ENCODE peak calls at places on chromosomes 5 and 9, in four cellular contexts. U is endothelial cell of umbilical vein, P is spleen, I is upper lobe of left lung. N is an unnamed sample. For H3K9me3 and H3K4me1, the result is how much of the 10 kb centered on the place peaks cover.

GRCh38 chr9:109499631-109500120 is 1.6 kb upstream of the PTPN3 start:
- DNase-seq in U (no peak), P (no peak), I (peak), N (peak)

GRCh38 chr5:175002128-175002527 is 277.7 kb downstream of the MSX2 start:
- DNase-seq in U (no peak), P (no peak), I (no peak), N (no peak)

GRCh38 chr5:58849151-58849550 is 266.3 kb downstream of the RAB3C start:
- DNase-seq in U (no peak), P (no peak), I (no peak), N (no peak)

GRCh38 chr5:6159864-6160199 is 218.5 kb downstream of the MED10 start:
- DNase-seq in U (no peak), P (no peak), I (no peak), N (no peak)

GRCh38 chr5:126119894-126120442 is 303.2 kb upstream of the GRAMD2B start:
- DNase-seq in U (no peak), P (no peak), I (no peak), N (no peak)

GRCh38 chr9:85142461-85143401 is 473.2 kb downstream of the NTRK2 start:
- DNase-seq in U (peak), P (no peak), I (no peak), N (no peak)

GRCh38 chr5:9058161-9058560 is 487.7 kb downstream of the SEMA5A start:
- DNase-seq in U (no peak), P (no peak), I (no peak), N (no peak)

GRCh38 chr9:15157371-15157770 is 149.6 kb downstream of the TTC39B start:
- DNase-seq in U (no peak), P (no peak), I (no peak), N (no peak)

GRCh38 chr9:69919461-69920061 is 98.9 kb downstream of the CFAP95 start:
- DNase-seq in U (peak), P (no peak), I (no peak), N (peak)

GRCh38 chr5:166957763-166958162 is 1333.7 kb upstream of the WWC1 start:
- DNase-seq in U (no peak), P (no peak), I (no peak), N (no peak)

GRCh38 chr9:137620581-137620980 is 1.8 kb downstream of the EHMT1 start:
- DNase-seq in U (no peak), P (peak), I (no peak), N (no peak)

GRCh38 chr5:16539169-16539666 is 73.6 kb upstream of the ZNF622 start:
- DNase-seq in U (no peak), P (no peak), I (peak), N (peak)

GRCh38 chr5:159310492-159310891 is 19.8 kb downstream of the IL12B start:
- DNase-seq in U (no peak), P (peak), I (peak), N (peak)

GRCh38 chr9:115862021-115862420 is 291.6 kb upstream of the PAPPA start:
- DNase-seq in U (no peak), P (no peak), I (no peak), N (no peak)

GRCh38 chr9:92961627-92962302 is 14.4 kb downstream of the FGD3 start:
- DNase-seq in U (no peak), P (no peak), I (no peak), N (peak)

GRCh38 chr5:80187691-80188090 is 68.2 kb downstream of the SERINC5 start:
- DNase-seq in U (no peak), P (no peak), I (no peak), N (no peak)

GRCh38 chr9:16060457-16061129 is 507.8 kb downstream of the CCDC171 start:
- DNase-seq in U (no peak), P (no peak), I (no peak), N (no peak)

GRCh38 chr5:33933723-33934544 is 2.3 kb upstream of the RXFP3 start:
- DNase-seq in U (no peak), P (no peak), I (no peak), N (no peak)

GRCh38 chr5:67050125-67050524 is 146.5 kb downstream of the CD180 start:
- DNase-seq in U (no peak), P (no peak), I (no peak), N (peak)

GRCh38 chr5:97544279-97545077 is 361.4 kb upstream of the RIOK2 start:
- DNase-seq in U (peak), P (no peak), I (no peak), N (no peak)

GRCh38 chr9:121685795-121686377 is 34.5 kb downstream of the DAB2IP start:
- DNase-seq in U (no peak), P (peak), I (no peak), N (no peak)

GRCh38 chr5:17190242-17190778 is 27.1 kb upstream of the BASP1 start:
- DNase-seq in U (peak), P (no peak), I (no peak), N (peak)

GRCh38 chr5:75234251-75234650 is 2.4 kb downstream of the ANKRD31 start:
- DNase-seq in U (no peak), P (no peak), I (no peak), N (peak)

GRCh38 chr5:161846731-161847130 is 1.2 kb upstream of the GABRA1 start:
- DNase-seq in U (no peak), P (no peak), I (no peak), N (no peak)

GRCh38 chr5:93054424-93055165 is 526.4 kb downstream of the NR2F1-AS1 start:
- DNase-seq in U (no peak), P (no peak), I (no peak), N (no peak)

GRCh38 chr5:6423327-6424109 is 25.1 kb upstream of the UBE2QL1 start:
- DNase-seq in U (peak), P (no peak), I (no peak), N (no peak)

GRCh38 chr9:122866079-122866478 is 37.7 kb upstream of the PDCL start:
- DNase-seq in U (no peak), P (no peak), I (no peak), N (no peak)

GRCh38 chr5:8851101-8851500 is 694.8 kb downstream of the SEMA5A start:
- DNase-seq in U (no peak), P (no peak), I (peak), N (no peak)

GRCh38 chr9:76537150-76537646 is 78.2 kb downstream of the GCNT1 start:
- DNase-seq in U (peak), P (no peak), I (no peak), N (no peak)

GRCh38 chr5:134552301-134552700 is 26.8 kb downstream of the JADE2 start:
- DNase-seq in U (peak), P (no peak), I (no peak), N (peak)
- H3K9me3 ChIP-seq in U (under half), P (under half), I (under half), N (under half)

DNA sequence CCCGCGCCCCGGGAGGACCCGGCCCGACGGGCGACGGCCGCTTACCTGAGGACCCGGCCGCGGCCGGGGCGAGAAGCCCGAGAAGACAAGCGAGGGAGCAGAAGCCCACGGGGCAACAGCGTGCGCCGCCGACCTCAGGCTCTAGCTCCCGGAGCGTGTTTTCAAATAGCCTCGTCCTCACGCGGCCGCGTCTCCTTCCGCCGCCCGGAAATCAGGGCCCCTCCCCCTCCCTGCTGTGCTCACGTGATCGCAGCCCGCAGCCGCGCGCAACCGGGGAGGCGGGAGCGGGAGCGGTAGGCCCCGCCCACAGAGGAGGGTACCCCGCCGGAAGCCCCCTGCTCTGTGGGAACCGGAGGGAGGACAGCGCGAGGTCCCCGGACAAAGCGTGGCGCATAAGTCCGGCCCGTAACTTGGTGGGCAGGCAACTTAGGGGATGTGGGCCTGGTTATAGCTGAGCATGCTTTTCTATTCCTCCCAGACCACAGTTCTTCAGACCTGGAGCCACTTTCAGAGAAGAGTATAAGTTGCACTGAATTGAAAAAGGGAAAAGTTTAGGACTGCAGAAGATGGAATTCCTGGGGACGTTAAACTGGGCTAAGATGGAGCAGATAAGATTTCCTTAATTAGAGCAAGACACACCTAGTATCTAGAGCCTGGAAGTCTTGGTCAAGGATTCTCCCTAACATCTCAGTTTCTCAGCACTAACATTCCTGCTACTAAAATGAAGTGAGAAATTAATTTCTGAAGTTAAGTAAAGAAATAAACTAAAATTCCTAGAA is at the start of gene TEX10:
- DNase-seq in U (peak), P (peak), I (peak), N (peak)
- H3K4me3 ChIP-seq in U (peak), P (peak), I (peak), N (peak)

GRCh38 chr9:22039258-22039657 is 30.2 kb upstream of the CDKN2B start:
- DNase-seq in U (no peak), P (no peak), I (no peak), N (no peak)

GRCh38 chr9:22041329-22041728 is 32.2 kb upstream of the CDKN2B start:
- DNase-seq in U (no peak), P (no peak), I (no peak), N (peak)

GRCh38 chr9:22040760-22041159 is 31.7 kb upstream of the CDKN2B start:
- DNase-seq in U (no peak), P (no peak), I (no peak), N (peak)

GRCh38 chr9:22043928-22044327 is 34.8 kb upstream of the CDKN2B start:
- DNase-seq in U (no peak), P (no peak), I (no peak), N (no peak)

DNA sequence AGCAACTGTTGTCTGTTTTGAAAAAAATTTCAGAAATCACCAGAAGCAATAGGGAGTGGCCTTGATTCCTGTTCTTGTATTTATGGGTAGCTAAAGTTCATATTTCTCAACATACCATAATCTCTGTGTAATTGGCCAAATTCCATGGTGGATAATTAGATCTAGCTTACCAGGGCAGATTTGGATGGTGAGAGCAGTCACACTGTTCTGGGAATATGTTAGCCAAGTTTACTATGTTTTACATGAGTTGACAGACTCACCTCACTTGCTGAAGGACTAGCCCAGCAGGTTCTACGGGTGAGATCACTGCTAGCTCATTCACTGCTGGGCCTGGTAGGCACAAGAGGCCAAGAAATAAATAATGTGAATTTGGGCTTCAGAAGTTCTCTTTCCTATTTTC is 32.7 kb upstream of the CDKN2B start:
- DNase-seq in U (no peak), P (no peak), I (no peak), N (peak)
- H3K4me1 ChIP-seq in U (under half), P (under half), I (under half), N (under half)

DNA sequence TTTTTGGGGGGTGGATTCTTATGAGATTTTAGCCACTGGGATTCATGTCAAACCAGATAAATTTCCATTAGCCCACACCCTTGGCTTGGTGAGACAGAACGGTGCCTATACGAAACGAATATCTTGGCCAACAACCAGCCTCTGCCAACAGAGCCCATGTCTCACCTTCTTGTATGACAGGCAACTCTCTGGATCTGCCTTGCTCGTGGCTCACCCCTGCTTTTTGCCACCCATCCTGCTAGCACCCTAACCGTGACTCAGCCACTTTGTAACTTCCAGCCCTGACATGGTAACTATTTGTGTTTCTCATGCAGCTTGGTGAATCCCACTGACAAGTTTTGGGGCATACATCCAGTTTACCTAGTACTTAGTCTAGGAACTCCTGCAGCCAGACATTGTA is 457.0 kb downstream of the SPATA31D1 start:
- DNase-seq in U (no peak), P (no peak), I (no peak), N (no peak)
- H3K9me3 ChIP-seq in U (under half), P (under half), I (under half), N (under half)

GRCh38 chr5:56320686-56321085 is 87.6 kb upstream of the ANKRD55 start:
- DNase-seq in U (no peak), P (no peak), I (no peak), N (no peak)

GRCh38 chr5:56321236-56321881 is 88.2 kb upstream of the ANKRD55 start:
- DNase-seq in U (no peak), P (no peak), I (no peak), N (no peak)

GRCh38 chr5:56317923-56318561 is 84.9 kb upstream of the ANKRD55 start:
- DNase-seq in U (no peak), P (no peak), I (no peak), N (no peak)

GRCh38 chr5:56322592-56322991 is 89.5 kb upstream of the ANKRD55 start:
- DNase-seq in U (no peak), P (no peak), I (peak), N (no peak)

GRCh38 chr5:56319281-56320242 is 86.4 kb upstream of the ANKRD55 start:
- DNase-seq in U (no peak), P (no peak), I (peak), N (no peak)
- H3K4me3 ChIP-seq in U (no peak), P (no peak), I (peak), N (no peak)

DNA sequence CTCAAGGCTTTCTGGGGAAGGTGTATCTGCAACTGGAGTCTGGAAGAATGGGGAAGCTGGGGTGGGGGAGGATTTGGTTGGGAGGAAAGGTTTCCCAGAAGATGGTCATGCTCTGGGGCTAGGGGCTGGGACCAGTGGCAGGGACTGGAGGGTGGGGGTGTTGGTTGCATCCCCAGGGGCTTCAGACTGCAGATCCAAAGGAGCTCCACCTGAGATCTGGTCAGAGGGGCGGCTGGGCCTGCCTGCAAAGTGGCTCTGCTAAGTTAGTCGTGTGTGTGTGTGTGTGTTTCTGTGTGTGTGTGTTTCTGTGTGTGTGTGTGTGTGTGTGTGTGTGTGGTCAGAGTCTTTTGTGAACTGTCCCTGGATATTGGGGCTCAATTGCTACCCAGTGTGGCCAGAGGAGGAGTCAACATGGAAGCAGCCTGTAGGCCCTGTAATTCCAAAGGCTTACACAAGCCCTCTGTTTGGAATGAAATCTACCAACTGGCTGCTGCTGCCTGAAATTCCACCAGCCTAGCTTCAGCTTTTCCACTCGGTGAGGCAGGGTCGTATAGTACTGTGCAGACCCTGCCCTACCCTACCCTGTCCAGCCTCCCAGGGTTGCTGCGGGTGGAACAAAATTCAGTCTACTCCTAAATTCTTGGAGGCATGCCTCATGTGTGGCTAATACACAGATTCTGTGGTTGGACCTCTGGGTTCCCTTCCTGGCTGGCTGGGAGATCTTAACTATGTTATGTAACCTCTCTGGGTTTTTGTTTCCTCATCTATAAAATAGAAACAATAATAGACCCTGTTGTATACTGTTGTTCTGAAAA is 12.5 kb upstream of the SYNPO start:
- DNase-seq in U (no peak), P (no peak), I (no peak), N (no peak)
- H3K4me1 ChIP-seq in U (under half), P (half or more), I (half or more), N (under half)

GRCh38 chr5:109917966-109918365 is 228.2 kb downstream of the MAN2A1 start:
- DNase-seq in U (no peak), P (no peak), I (no peak), N (no peak)
- H3K9me3 ChIP-seq in U (under half), P (under half), I (under half), N (under half)

DNA sequence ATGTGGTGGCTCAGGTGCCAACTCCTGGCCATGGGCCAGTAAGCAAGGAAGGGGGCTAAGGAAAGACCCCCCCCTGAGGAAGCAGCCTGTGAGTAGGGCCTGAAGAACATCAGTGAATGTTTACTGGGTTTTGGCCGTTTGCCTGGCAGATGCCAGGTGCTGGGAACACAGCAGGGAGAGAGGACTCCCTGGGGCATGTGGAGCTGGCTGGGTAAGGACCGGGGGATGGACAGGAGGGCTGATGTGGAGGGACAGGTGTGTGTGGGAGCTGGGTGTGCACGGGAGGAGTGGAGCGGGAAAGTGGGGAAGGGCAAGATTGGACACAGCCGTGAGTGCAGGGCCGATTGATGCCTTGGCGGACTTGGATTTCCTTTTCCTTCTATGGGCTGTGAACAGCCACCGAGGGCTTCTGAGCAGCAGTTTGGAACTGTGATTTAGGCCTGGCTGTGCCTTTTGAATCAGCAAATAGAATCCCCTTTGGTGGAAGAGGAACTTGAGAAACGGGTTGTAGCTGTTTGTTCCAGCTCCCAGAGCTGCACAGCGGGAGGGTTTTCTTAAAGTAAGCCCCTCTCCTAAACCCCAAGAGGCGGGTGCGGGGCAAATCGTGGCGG is 3.1 kb downstream of the HMCN2 start:
- DNase-seq in U (no peak), P (peak), I (no peak), N (no peak)
- H3K4me3 ChIP-seq in U (no peak), P (no peak), I (no peak), N (no peak)

N was measured in small intestine.